ENCODE peak calls at places on chromosome 21, in eight cellular contexts. One of them, this sample, is unnamed.
A peak's percentile ranks its signal among the peaks of the same experiment; 100 is the strongest.

GRCh38 chr21:33441489-33442477 is 38.0 kb downstream of the TMEM50B start:
- DNase-seq in NB4: peak; percentile 23
- DNase-seq in ELR: peak; percentile 70
- DNase-seq in stimulated activated CD8-positive, alpha-beta memory T cell treated with anti-CD3 and anti-CD28 coated beads, Interleukin-4, amount 100 ng/mL, for 4 hours: no peak
- DNase-seq in RWPE1: peak; percentile 73
- DNase-seq in dermis microvascular lymphatic vessel endothelial cell: no peak
- DNase-seq in stimulated activated naive CD8-positive, alpha-beta T cell treated with anti-CD3 and anti-CD28 coated beads, Interleukin-15, Interleukin-2, amounts not matched to agents 100 U/mL and 50 U/mL, for 24 hours: peak; percentile 13
- DNase-seq in mesenchymal stem cell: peak; percentile 92
- DNase-seq in this sample: no peak

GRCh38 chr21:15445327-15445726 is 284.5 kb upstream of the USP25 start:
- DNase-seq in NB4: peak; percentile 3
- DNase-seq in ELR: no peak
- DNase-seq in stimulated activated CD8-positive, alpha-beta memory T cell treated with anti-CD3 and anti-CD28 coated beads, Interleukin-4, amount 100 ng/mL, for 4 hours: no peak
- DNase-seq in RWPE1: no peak
- DNase-seq in dermis microvascular lymphatic vessel endothelial cell: no peak
- DNase-seq in stimulated activated naive CD8-positive, alpha-beta T cell treated with anti-CD3 and anti-CD28 coated beads, Interleukin-15, Interleukin-2, amounts not matched to agents 100 U/mL and 50 U/mL, for 24 hours: no peak
- DNase-seq in mesenchymal stem cell: no peak
- DNase-seq in this sample: no peak

GRCh38 chr21:26170471-26171309 is at the start of gene APP:
- DNase-seq in NB4: peak; percentile 49
- DNase-seq in ELR: peak; percentile 82
- DNase-seq in stimulated activated CD8-positive, alpha-beta memory T cell treated with anti-CD3 and anti-CD28 coated beads, Interleukin-4, amount 100 ng/mL, for 4 hours: peak; percentile 60
- DNase-seq in RWPE1: peak; percentile 93
- DNase-seq in dermis microvascular lymphatic vessel endothelial cell: peak; percentile 55
- DNase-seq in stimulated activated naive CD8-positive, alpha-beta T cell treated with anti-CD3 and anti-CD28 coated beads, Interleukin-15, Interleukin-2, amounts not matched to agents 100 U/mL and 50 U/mL, for 24 hours: peak; percentile 92
- DNase-seq in mesenchymal stem cell: peak; percentile 78
- DNase-seq in this sample: peak; percentile 69

GRCh38 chr21:43968410-43969114 is 43.5 kb upstream of the TRAPPC10 start:
- DNase-seq in NB4: no peak
- DNase-seq in ELR: no peak
- DNase-seq in stimulated activated CD8-positive, alpha-beta memory T cell treated with anti-CD3 and anti-CD28 coated beads, Interleukin-4, amount 100 ng/mL, for 4 hours: no peak
- DNase-seq in RWPE1: no peak
- DNase-seq in dermis microvascular lymphatic vessel endothelial cell: no peak
- DNase-seq in stimulated activated naive CD8-positive, alpha-beta T cell treated with anti-CD3 and anti-CD28 coated beads, Interleukin-15, Interleukin-2, amounts not matched to agents 100 U/mL and 50 U/mL, for 24 hours: no peak
- DNase-seq in mesenchymal stem cell: no peak
- DNase-seq in this sample: no peak

GRCh38 chr21:45615145-45615711 is 28.3 kb upstream of the PCBP3 start:
- DNase-seq in NB4: peak; percentile 22
- DNase-seq in ELR: no peak
- DNase-seq in stimulated activated CD8-positive, alpha-beta memory T cell treated with anti-CD3 and anti-CD28 coated beads, Interleukin-4, amount 100 ng/mL, for 4 hours: peak; percentile 80
- DNase-seq in RWPE1: no peak
- DNase-seq in dermis microvascular lymphatic vessel endothelial cell: peak; percentile 36
- DNase-seq in stimulated activated naive CD8-positive, alpha-beta T cell treated with anti-CD3 and anti-CD28 coated beads, Interleukin-15, Interleukin-2, amounts not matched to agents 100 U/mL and 50 U/mL, for 24 hours: peak; percentile 77
- DNase-seq in mesenchymal stem cell: no peak
- DNase-seq in this sample: peak; percentile 82

GRCh38 chr21:20882462-20883415 is 115.5 kb upstream of the NCAM2 start:
- DNase-seq in NB4: peak; percentile 54
- DNase-seq in ELR: peak; percentile 56
- DNase-seq in stimulated activated CD8-positive, alpha-beta memory T cell treated with anti-CD3 and anti-CD28 coated beads, Interleukin-4, amount 100 ng/mL, for 4 hours: no peak
- DNase-seq in RWPE1: peak; percentile 37
- DNase-seq in dermis microvascular lymphatic vessel endothelial cell: no peak
- DNase-seq in stimulated activated naive CD8-positive, alpha-beta T cell treated with anti-CD3 and anti-CD28 coated beads, Interleukin-15, Interleukin-2, amounts not matched to agents 100 U/mL and 50 U/mL, for 24 hours: peak; percentile 16
- DNase-seq in mesenchymal stem cell: peak; percentile 31
- DNase-seq in this sample: no peak

GRCh38 chr21:32958288-32958992 is 67.3 kb upstream of the OLIG2 start:
- DNase-seq in NB4: no peak
- DNase-seq in ELR: no peak
- DNase-seq in stimulated activated CD8-positive, alpha-beta memory T cell treated with anti-CD3 and anti-CD28 coated beads, Interleukin-4, amount 100 ng/mL, for 4 hours: no peak
- DNase-seq in RWPE1: no peak
- DNase-seq in dermis microvascular lymphatic vessel endothelial cell: no peak
- DNase-seq in stimulated activated naive CD8-positive, alpha-beta T cell treated with anti-CD3 and anti-CD28 coated beads, Interleukin-15, Interleukin-2, amounts not matched to agents 100 U/mL and 50 U/mL, for 24 hours: no peak
- DNase-seq in mesenchymal stem cell: no peak
- DNase-seq in this sample: no peak

GRCh38 chr21:36021251-36021837 is 39.0 kb downstream of the SETD4 start:
- DNase-seq in NB4: no peak
- DNase-seq in ELR: no peak
- DNase-seq in stimulated activated CD8-positive, alpha-beta memory T cell treated with anti-CD3 and anti-CD28 coated beads, Interleukin-4, amount 100 ng/mL, for 4 hours: no peak
- DNase-seq in RWPE1: no peak
- DNase-seq in dermis microvascular lymphatic vessel endothelial cell: no peak
- DNase-seq in stimulated activated naive CD8-positive, alpha-beta T cell treated with anti-CD3 and anti-CD28 coated beads, Interleukin-15, Interleukin-2, amounts not matched to agents 100 U/mL and 50 U/mL, for 24 hours: no peak
- DNase-seq in mesenchymal stem cell: no peak
- DNase-seq in this sample: no peak

GRCh38 chr21:31531967-31532366 is 127.5 kb upstream of the SOD1 start:
- DNase-seq in NB4: no peak
- DNase-seq in ELR: no peak
- DNase-seq in stimulated activated CD8-positive, alpha-beta memory T cell treated with anti-CD3 and anti-CD28 coated beads, Interleukin-4, amount 100 ng/mL, for 4 hours: no peak
- DNase-seq in RWPE1: no peak
- DNase-seq in dermis microvascular lymphatic vessel endothelial cell: no peak
- DNase-seq in stimulated activated naive CD8-positive, alpha-beta T cell treated with anti-CD3 and anti-CD28 coated beads, Interleukin-15, Interleukin-2, amounts not matched to agents 100 U/mL and 50 U/mL, for 24 hours: no peak
- DNase-seq in mesenchymal stem cell: no peak
- DNase-seq in this sample: no peak

This sample was measured in effector memory CD8-positive, alpha-beta T cell.